ENCODE peak calls at places on chromosomes 5 and 9, in six cellular contexts. T is HL-60, M is stomach, H is GM23338, Q is breast epithelium, R is suprapubic skin. P is an unnamed sample.

GRCh38 chr5:112848116-112848811 is 12.8 kb upstream of the SRP19 start:
- DNase-seq in R (no peak), M (no peak), H (peak), Q (no peak), T (peak), P (no peak)

GRCh38 chr5:61587120-61587519 is 255.1 kb downstream of the ZSWIM6 start:
- DNase-seq in R (no peak), Q (no peak), M (no peak), T (no peak), H (no peak), P (no peak)

GRCh38 chr5:72242796-72243475 is 77.1 kb downstream of the MRPS27 start:
- DNase-seq in Q (no peak), T (no peak), H (peak), M (no peak), R (no peak), P (no peak)

GRCh38 chr5:75156585-75156984 is 80.1 kb downstream of the ANKRD31 start:
- DNase-seq in H (peak), Q (no peak), T (no peak), M (no peak), R (no peak), P (no peak)

GRCh38 chr9:22240619-22241018 is 206.0 kb upstream of the DMRTA1 start:
- DNase-seq in H (no peak), R (no peak), T (no peak), Q (no peak), M (no peak), P (no peak)

GRCh38 chr5:122102825-122103224 is 24.8 kb upstream of the LOX start:
- DNase-seq in R (no peak), Q (no peak), T (no peak), M (no peak), H (no peak), P (no peak)

GRCh38 chr9:136383436-136383835 is 10.0 kb upstream of the CARD9 start:
- DNase-seq in R (no peak), H (no peak), Q (no peak), M (no peak), T (no peak), P (no peak)

GRCh38 chr5:173099461-173099860 is 43.3 kb downstream of the CREBRF start:
- DNase-seq in Q (no peak), M (no peak), T (no peak), R (no peak), H (no peak), P (no peak)

GRCh38 chr9:128245293-128246151 is 30.3 kb downstream of the GOLGA2 start:
- DNase-seq in H (peak), T (peak), Q (no peak), R (no peak), M (no peak), P (no peak)

GRCh38 chr5:173835131-173835530 is 53.0 kb upstream of the CPEB4 start:
- DNase-seq in R (no peak), H (no peak), M (no peak), Q (no peak), T (peak), P (no peak)

GRCh38 chr9:136311433-136312375 is 7.8 kb upstream of the CCDC187 start:
- DNase-seq in H (no peak), M (peak), Q (no peak), T (no peak), R (no peak), P (no peak)

GRCh38 chr9:111178361-111179043 is 140.2 kb upstream of the LPAR1 start:
- DNase-seq in Q (no peak), T (no peak), M (no peak), R (no peak), H (no peak), P (no peak)

DNA sequence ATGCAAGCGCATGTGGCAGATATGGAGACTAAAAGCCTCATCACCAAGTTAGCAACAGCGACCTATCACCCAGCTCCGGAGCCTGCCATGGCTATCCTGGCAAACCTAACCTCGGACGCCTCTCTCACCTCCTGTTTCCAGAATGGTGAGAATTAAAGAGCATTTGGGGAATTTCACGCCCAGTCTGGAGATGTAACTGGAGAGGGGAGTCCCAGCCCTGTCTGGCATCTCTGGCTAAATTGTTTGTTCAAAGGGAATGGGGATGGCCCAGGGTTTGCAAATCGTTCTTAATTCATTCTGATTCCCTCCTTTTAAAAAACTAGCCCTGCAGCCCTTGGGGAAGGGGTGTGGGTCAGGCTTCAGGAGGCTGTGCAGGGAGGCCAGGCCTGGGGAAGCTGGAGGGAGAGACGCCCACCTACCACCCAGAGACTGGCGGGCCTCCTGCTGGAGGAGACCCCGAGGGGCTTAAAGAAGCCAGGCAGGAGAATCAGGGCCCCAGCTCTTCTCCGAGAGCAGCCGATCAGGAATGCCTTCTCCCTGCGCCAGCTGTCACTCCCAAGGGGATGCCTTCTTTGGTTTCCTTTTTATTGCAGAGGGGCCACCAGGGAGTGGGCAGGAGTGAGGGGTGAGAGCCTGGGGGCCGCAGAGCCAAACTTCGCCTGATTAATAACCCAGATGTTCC is 971 bp upstream of the COL5A1 start:
- DNase-seq in Q (no peak), H (no peak), R (no peak), T (no peak), M (no peak), P (no peak)
- H3K27ac ChIP-seq in Q (no peak), H (no peak), R (peak), T (no peak), M (peak), P (peak)

GRCh38 chr5:1446602-1447343 is 1.5 kb upstream of the SLC6A3 start:
- DNase-seq in T (no peak), H (no peak), R (peak), M (peak), Q (no peak), P (no peak)

GRCh38 chr5:1445313-1445894 is at the start of gene SLC6A3:
- DNase-seq in H (peak), R (peak), Q (no peak), T (no peak), M (peak), P (no peak)

GRCh38 chr5:1444361-1445189 is 665 bp downstream of the SLC6A3 start:
- DNase-seq in R (peak), H (peak), T (no peak), M (peak), Q (no peak), P (no peak)

GRCh38 chr5:1447772-1448361 is 2.6 kb upstream of the SLC6A3 start:
- DNase-seq in Q (no peak), M (peak), R (peak), H (no peak), T (no peak), P (no peak)

GRCh38 chr5:1445895-1446601 is 808 bp upstream of the SLC6A3 start:
- DNase-seq in M (peak), T (no peak), H (peak), Q (no peak), R (peak), P (no peak)
- H3K4me3 ChIP-seq in M (peak), T (no peak), H (peak), Q (peak), R (peak), P (peak)

GRCh38 chr5:69042915-69043795 is 50.7 kb upstream of the SLC30A5 start:
- DNase-seq in H (peak), Q (peak), M (peak), T (peak), R (no peak), P (peak)
- TF ChIP-seq POLR2AphosphoS5 in H (peak), Q (no peak), M (no peak), T (no peak), R (no peak), P (peak)

GRCh38 chr5:67026278-67026677 is 170.3 kb downstream of the CD180 start:
- DNase-seq in T (no peak), Q (no peak), M (no peak), R (no peak), H (no peak), P (no peak)

GRCh38 chr5:67020231-67020630 is 176.4 kb downstream of the CD180 start:
- DNase-seq in R (no peak), Q (no peak), M (no peak), H (no peak), T (no peak), P (no peak)

GRCh38 chr5:67021522-67022316 is 174.9 kb downstream of the CD180 start:
- DNase-seq in R (no peak), Q (no peak), H (no peak), M (no peak), T (no peak), P (no peak)

GRCh38 chr5:67025437-67025836 is 171.2 kb downstream of the CD180 start:
- DNase-seq in Q (no peak), R (no peak), M (no peak), H (no peak), T (no peak), P (no peak)

DNA sequence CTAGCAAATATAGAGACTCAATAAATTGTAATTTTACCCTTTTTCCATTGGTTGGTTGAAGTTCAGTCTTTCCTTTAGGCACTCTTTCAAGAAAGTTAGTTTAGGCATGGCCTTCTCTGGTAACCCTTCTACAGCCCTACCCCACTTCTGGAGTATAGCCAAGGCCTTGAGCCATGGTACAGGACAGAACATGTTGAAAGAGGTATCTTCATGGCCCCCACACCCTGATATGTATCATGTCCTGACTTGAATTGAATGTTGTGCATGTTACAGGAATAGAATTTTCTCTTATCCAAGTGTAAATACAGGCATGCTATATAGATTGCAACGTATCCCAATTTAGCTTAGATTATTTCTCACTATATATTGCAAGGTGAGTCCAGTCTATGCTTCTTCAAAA is 175.6 kb downstream of the CD180 start:
- DNase-seq in T (no peak), R (no peak), H (no peak), M (no peak), Q (no peak), P (no peak)
- H3K27ac ChIP-seq in T (no peak), R (peak), H (no peak), M (no peak), Q (no peak), P (peak)

DNA sequence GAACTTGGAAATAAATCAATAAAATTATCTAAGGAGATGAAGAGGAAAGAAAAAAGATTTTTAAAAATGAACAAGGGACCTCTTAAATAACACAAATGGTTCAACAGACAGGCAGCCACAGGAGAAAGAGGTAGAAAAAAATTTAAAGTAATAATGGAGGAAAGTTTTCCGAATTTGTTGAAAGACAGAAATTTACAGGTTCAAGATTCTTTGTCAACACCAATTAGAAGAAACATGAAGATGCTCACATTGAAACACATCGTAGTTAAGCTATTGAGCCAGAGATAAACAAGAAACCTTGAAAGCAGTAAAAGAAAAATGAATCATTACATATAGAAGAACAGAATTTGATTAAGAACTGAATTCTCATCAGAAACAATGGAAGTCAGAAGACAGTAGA is 68.7 kb upstream of the OSMR start:
- DNase-seq in H (no peak), R (no peak), M (no peak), T (no peak), Q (no peak), P (no peak)
- H3K4me3 ChIP-seq in H (no peak), R (no peak), M (no peak), T (no peak), Q (no peak), P (no peak)